ENCODE peak calls at places on chromosomes 5 and 9, in five cellular contexts. One of them, this sample, is unnamed.

GRCh38 chr9:109320338-109320733 is 523 bp downstream of the EPB41L4B start:
- DNase-seq in iPS-NIHi11: peak
- DNase-seq in activated CD4-positive, alpha-beta T cell treated with anti-CD3 and anti-CD28 coated beads for 24 hours: no peak
- DNase-seq in head of caudate nucleus: no peak
- DNase-seq in DMS153: no peak
- DNase-seq in this sample: no peak

GRCh38 chr5:149254506-149254905 is 17.2 kb upstream of the AFAP1L1 start:
- DNase-seq in iPS-NIHi11: peak
- DNase-seq in activated CD4-positive, alpha-beta T cell treated with anti-CD3 and anti-CD28 coated beads for 24 hours: no peak
- DNase-seq in head of caudate nucleus: no peak
- DNase-seq in DMS153: no peak
- DNase-seq in this sample: no peak

GRCh38 chr9:109894921-109895758 is 115.1 kb downstream of the PALM2AKAP2 start:
- DNase-seq in iPS-NIHi11: no peak
- DNase-seq in activated CD4-positive, alpha-beta T cell treated with anti-CD3 and anti-CD28 coated beads for 24 hours: peak
- DNase-seq in head of caudate nucleus: no peak
- DNase-seq in DMS153: no peak
- DNase-seq in this sample: no peak

GRCh38 chr5:116486588-116486987 is 88.0 kb downstream of the SEMA6A start:
- DNase-seq in iPS-NIHi11: no peak
- DNase-seq in activated CD4-positive, alpha-beta T cell treated with anti-CD3 and anti-CD28 coated beads for 24 hours: no peak
- DNase-seq in head of caudate nucleus: no peak
- DNase-seq in DMS153: no peak
- DNase-seq in this sample: no peak

GRCh38 chr5:168056499-168057182 is 234.8 kb upstream of the WWC1 start:
- DNase-seq in iPS-NIHi11: no peak
- DNase-seq in activated CD4-positive, alpha-beta T cell treated with anti-CD3 and anti-CD28 coated beads for 24 hours: no peak
- DNase-seq in head of caudate nucleus: no peak
- DNase-seq in DMS153: no peak
- DNase-seq in this sample: no peak

GRCh38 chr5:61309115-61309514 is 22.9 kb upstream of the ZSWIM6 start:
- DNase-seq in iPS-NIHi11: no peak
- DNase-seq in activated CD4-positive, alpha-beta T cell treated with anti-CD3 and anti-CD28 coated beads for 24 hours: no peak
- DNase-seq in head of caudate nucleus: no peak
- DNase-seq in DMS153: no peak
- DNase-seq in this sample: no peak

GRCh38 chr5:172530406-172530805 is 76.1 kb upstream of the SH3PXD2B start:
- DNase-seq in iPS-NIHi11: no peak
- DNase-seq in activated CD4-positive, alpha-beta T cell treated with anti-CD3 and anti-CD28 coated beads for 24 hours: no peak
- DNase-seq in head of caudate nucleus: no peak
- DNase-seq in DMS153: no peak
- DNase-seq in this sample: no peak

GRCh38 chr5:129399069-129399468 is 61.0 kb upstream of the ADAMTS19 start:
- DNase-seq in iPS-NIHi11: peak
- DNase-seq in activated CD4-positive, alpha-beta T cell treated with anti-CD3 and anti-CD28 coated beads for 24 hours: no peak
- DNase-seq in head of caudate nucleus: no peak
- DNase-seq in DMS153: no peak
- DNase-seq in this sample: no peak

GRCh38 chr9:242461-243080 is 27.9 kb downstream of the DOCK8 start:
- DNase-seq in iPS-NIHi11: no peak
- DNase-seq in activated CD4-positive, alpha-beta T cell treated with anti-CD3 and anti-CD28 coated beads for 24 hours: no peak
- DNase-seq in head of caudate nucleus: no peak
- DNase-seq in DMS153: no peak
- DNase-seq in this sample: no peak

GRCh38 chr9:3028535-3028934 is 184.6 kb upstream of the PUM3 start:
- DNase-seq in iPS-NIHi11: peak
- DNase-seq in activated CD4-positive, alpha-beta T cell treated with anti-CD3 and anti-CD28 coated beads for 24 hours: no peak
- DNase-seq in head of caudate nucleus: no peak
- DNase-seq in DMS153: no peak
- DNase-seq in this sample: no peak

GRCh38 chr5:68232272-68232671 is 16.7 kb downstream of the PIK3R1 start:
- DNase-seq in iPS-NIHi11: no peak
- DNase-seq in activated CD4-positive, alpha-beta T cell treated with anti-CD3 and anti-CD28 coated beads for 24 hours: no peak
- DNase-seq in head of caudate nucleus: no peak
- DNase-seq in DMS153: no peak
- DNase-seq in this sample: no peak

GRCh38 chr5:179319741-179320281 is 25.4 kb downstream of the ADAMTS2 start:
- DNase-seq in iPS-NIHi11: no peak
- DNase-seq in activated CD4-positive, alpha-beta T cell treated with anti-CD3 and anti-CD28 coated beads for 24 hours: no peak
- DNase-seq in head of caudate nucleus: no peak
- DNase-seq in DMS153: no peak
- DNase-seq in this sample: no peak

GRCh38 chr5:137374110-137374853 is 124.8 kb downstream of the SPOCK1 start:
- DNase-seq in iPS-NIHi11: no peak
- DNase-seq in activated CD4-positive, alpha-beta T cell treated with anti-CD3 and anti-CD28 coated beads for 24 hours: no peak
- DNase-seq in head of caudate nucleus: no peak
- DNase-seq in DMS153: peak
- DNase-seq in this sample: no peak

GRCh38 chr5:75666801-75667200 is 50.4 kb downstream of the POC5 start:
- DNase-seq in iPS-NIHi11: no peak
- DNase-seq in activated CD4-positive, alpha-beta T cell treated with anti-CD3 and anti-CD28 coated beads for 24 hours: no peak
- DNase-seq in head of caudate nucleus: no peak
- DNase-seq in DMS153: no peak
- DNase-seq in this sample: no peak